ENCODE peak calls at places on chromosome 11, in eight cellular contexts. J, F, D, R, H, Z, U and E are unnamed samples.

GRCh38 chr11:94450061-94450460 is 43.6 kb downstream of the MRE11 start:
- DNase-seq in Z (no peak), D (no peak), U (no peak), F (no peak), J (no peak), R (no peak), H (no peak), E (peak; percentile 76)

GRCh38 chr11:7851391-7851790 is 54.6 kb upstream of the OR5P2 start:
- DNase-seq in D (no peak), R (no peak), F (no peak), J (no peak), Z (peak; percentile 6), U (no peak), H (no peak), E (peak; percentile 20)

GRCh38 chr11:17396598-17397310 is 8.3 kb upstream of the KCNJ11 start:
- DNase-seq in U (no peak), J (no peak), R (no peak), F (no peak), H (no peak), Z (no peak), D (no peak), E (no peak)

GRCh38 chr11:3134218-3134621 is 30.9 kb downstream of the OSBPL5 start:
- DNase-seq in Z (no peak), U (no peak), D (no peak), H (no peak), F (no peak), J (no peak), R (no peak), E (no peak)

GRCh38 chr11:34223021-34223813 is 117.8 kb downstream of the NAT10 start:
- DNase-seq in U (no peak), D (no peak), F (no peak), J (no peak), H (no peak), R (no peak), Z (no peak), E (no peak)

GRCh38 chr11:43268161-43268560 is 43.6 kb upstream of the API5 start:
- DNase-seq in R (no peak), D (no peak), F (no peak), Z (no peak), J (no peak), U (no peak), H (no peak), E (no peak)

GRCh38 chr11:116887909-116888556 is 50.6 kb upstream of the APOA1 start:
- DNase-seq in H (no peak), Z (no peak), U (no peak), D (no peak), J (no peak), R (no peak), F (no peak), E (no peak)

GRCh38 chr11:1060885-1061616 is 13.6 kb upstream of the MUC2 start:
- DNase-seq in Z (peak; percentile 88), J (no peak), R (no peak), F (peak; percentile 94), H (no peak), D (no peak), U (no peak), E (peak; percentile 73)

GRCh38 chr11:1755344-1756023 is 5.1 kb upstream of the IFITM10 start:
- DNase-seq in U (no peak), J (no peak), D (no peak), R (no peak), F (no peak), H (no peak), Z (no peak), E (no peak)

GRCh38 chr11:118910309-118911112 is 15.2 kb downstream of the BCL9L start:
- DNase-seq in U (no peak), H (peak; percentile 58), F (peak; percentile 77), D (no peak), Z (peak; percentile 76), J (peak; percentile 55), R (peak; percentile 61), E (peak; percentile 75)

GRCh38 chr11:15692739-15693138 is 578.0 kb downstream of the INSC start:
- DNase-seq in R (no peak), D (no peak), U (no peak), J (no peak), Z (no peak), F (peak; percentile 4), H (no peak), E (peak; percentile 36)

GRCh38 chr11:20154381-20154780 is 5.9 kb downstream of the DBX1 start:
- DNase-seq in U (no peak), R (no peak), Z (no peak), F (no peak), J (no peak), H (no peak), D (no peak), E (peak; percentile 32)

GRCh38 chr11:80873309-80873999 is 1432.6 kb upstream of the TENM4 start:
- DNase-seq in U (no peak), Z (no peak), H (no peak), J (no peak), R (no peak), F (peak; percentile 53), D (no peak), E (peak; percentile 90)

GRCh38 chr11:18265949-18266348 is at the start of gene SAA1:
- DNase-seq in Z (peak; percentile 34), R (no peak), U (no peak), F (no peak), H (no peak), J (no peak), D (no peak), E (peak; percentile 74)

GRCh38 chr11:126969865-126970479 is 30.6 kb downstream of the KIRREL3 start:
- DNase-seq in F (no peak), U (no peak), Z (peak; percentile 47), H (no peak), J (no peak), D (no peak), R (no peak), E (peak; percentile 14)

GRCh38 chr11:118098996-118099837 is 12.5 kb upstream of the SMIM35 start:
- DNase-seq in U (no peak), D (no peak), F (no peak), H (no peak), R (no peak), Z (no peak), J (no peak), E (no peak)

GRCh38 chr11:17770048-17770652 is 35.6 kb downstream of the KCNC1 start:
- DNase-seq in Z (peak; percentile 43), H (no peak), D (no peak), F (no peak), J (no peak), R (no peak), U (no peak), E (no peak)

GRCh38 chr11:72079776-72080325 is 491 bp downstream of the NUMA1 start:
- DNase-seq in F (no peak), D (no peak), R (no peak), H (no peak), U (no peak), Z (no peak), J (no peak), E (no peak)

GRCh38 chr11:21545701-21546100 is 647.2 kb upstream of the ANO5 start:
- DNase-seq in F (no peak), U (no peak), D (no peak), R (no peak), H (no peak), Z (no peak), J (no peak), E (no peak)

GRCh38 chr11:60111793-60112192 is 23.3 kb downstream of the MS4A2 start:
- DNase-seq in R (no peak), F (no peak), H (no peak), Z (no peak), J (no peak), U (no peak), D (no peak), E (no peak)

GRCh38 chr11:47136327-47136726 is 40.4 kb downstream of the ARFGAP2 start:
- DNase-seq in Z (no peak), U (no peak), D (no peak), H (no peak), J (no peak), F (no peak), R (no peak), E (no peak)

GRCh38 chr11:102421262-102421661 is 31.3 kb downstream of the TMEM123 start:
- DNase-seq in J (no peak), F (no peak), U (no peak), D (no peak), Z (no peak), H (no peak), R (no peak), E (no peak)

GRCh38 chr11:43735931-43736330 is 55.4 kb downstream of the HSD17B12 start:
- DNase-seq in J (no peak), U (no peak), F (no peak), Z (no peak), H (no peak), D (no peak), R (no peak), E (peak; percentile 2)

GRCh38 chr11:10294289-10294953 is 402 bp upstream of the SBF2 start:
- DNase-seq in F (peak; percentile 44), Z (peak; percentile 27), R (no peak), H (no peak), D (no peak), U (no peak), J (no peak), E (peak; percentile 46)

GRCh38 chr11:14819596-14819995 is 72.4 kb downstream of the CYP2R1 start:
- DNase-seq in D (no peak), H (no peak), Z (no peak), R (no peak), F (peak; percentile 2), J (no peak), U (no peak), E (peak; percentile 47)

GRCh38 chr11:28636033-28636432 is 527.8 kb downstream of the METTL15 start:
- DNase-seq in R (no peak), D (no peak), H (no peak), U (no peak), J (no peak), F (no peak), Z (no peak), E (no peak)

GRCh38 chr11:112425121-112425520 is 164.5 kb upstream of the PLET1 start:
- DNase-seq in D (no peak), Z (no peak), H (no peak), F (peak; percentile 17), U (no peak), J (no peak), R (no peak), E (peak; percentile 100)

GRCh38 chr11:64263021-64263946 is 12.0 kb downstream of the PLCB3 start:
- DNase-seq in J (no peak), D (no peak), U (no peak), F (no peak), H (no peak), R (no peak), Z (no peak), E (peak; percentile 62)

GRCh38 chr11:14203392-14203791 is 155.6 kb downstream of the RRAS2 start:
- DNase-seq in Z (no peak), U (no peak), R (no peak), H (no peak), D (no peak), J (no peak), F (no peak), E (no peak)

GRCh38 chr11:636511-637332 is at the start of gene DRD4:
- DNase-seq in U (no peak), D (no peak), H (no peak), J (peak; percentile 13), Z (no peak), R (no peak), F (no peak), E (no peak)

GRCh38 chr11:3199537-3200295 is 18.9 kb downstream of the MRGPRG start:
- DNase-seq in R (no peak), F (no peak), Z (no peak), H (no peak), J (peak; percentile 0), U (no peak), D (no peak), E (no peak)

GRCh38 chr11:3920148-3920852 is 64.8 kb downstream of the STIM1 start:
- DNase-seq in F (peak; percentile 18), R (peak; percentile 39), D (peak; percentile 55), Z (peak; percentile 31), J (peak; percentile 72), H (no peak), U (no peak), E (peak; percentile 82)

GRCh38 chr11:45146072-45147016 is at the start of gene PRDM11:
- DNase-seq in H (no peak), R (peak; percentile 47), U (peak; percentile 35), Z (peak; percentile 78), F (peak; percentile 86), D (peak; percentile 32), J (no peak), E (peak; percentile 51)

GRCh38 chr11:19658344-19658743 is 54.3 kb upstream of the NAV2 start:
- DNase-seq in R (no peak), J (no peak), H (no peak), Z (no peak), F (no peak), D (no peak), U (no peak), E (no peak)